ENCODE peak calls at places on chromosome 17, in five cellular contexts. T is A549, A is esophagus squamous epithelium, G is Calu3, B is GM13976. Z is an unnamed sample.

GRCh38 chr17:72725432-72726068 is 366.9 kb downstream of the SLC39A11 start:
- DNase-seq in T (peak), A (no peak), G (peak), B (peak), Z (peak)

GRCh38 chr17:69358688-69359596 is 32.0 kb upstream of the ABCA5 start:
- DNase-seq in T (peak), A (no peak), G (peak), B (no peak), Z (peak)

GRCh38 chr17:7216242-7217112 is 3.2 kb downstream of the DLG4 start:
- DNase-seq in T (no peak), A (no peak), G (no peak), B (no peak), Z (no peak)

GRCh38 chr17:50507871-50508572 is at the start of gene MYCBPAP:
- DNase-seq in T (peak), A (no peak), G (peak), B (peak), Z (peak)

GRCh38 chr17:9199474-9200196 is 178.3 kb downstream of the NTN1 start:
- DNase-seq in T (no peak), A (no peak), G (no peak), B (no peak), Z (peak)

GRCh38 chr17:80804466-80804865 is 187.2 kb upstream of the CHMP6 start:
- DNase-seq in T (no peak), A (no peak), G (no peak), B (no peak), Z (no peak)

GRCh38 chr17:50473901-50474300 is 4.8 kb upstream of the RSAD1 start:
- DNase-seq in T (no peak), A (no peak), G (no peak), B (no peak), Z (no peak)

GRCh38 chr17:44005865-44006580 is 1.6 kb downstream of the NAGS start:
- DNase-seq in T (peak), A (no peak), G (peak), B (peak), Z (peak)

GRCh38 chr17:71933306-71933705 is 187.5 kb upstream of the SOX9 start:
- DNase-seq in T (no peak), A (no peak), G (no peak), B (no peak), Z (no peak)

DNA sequence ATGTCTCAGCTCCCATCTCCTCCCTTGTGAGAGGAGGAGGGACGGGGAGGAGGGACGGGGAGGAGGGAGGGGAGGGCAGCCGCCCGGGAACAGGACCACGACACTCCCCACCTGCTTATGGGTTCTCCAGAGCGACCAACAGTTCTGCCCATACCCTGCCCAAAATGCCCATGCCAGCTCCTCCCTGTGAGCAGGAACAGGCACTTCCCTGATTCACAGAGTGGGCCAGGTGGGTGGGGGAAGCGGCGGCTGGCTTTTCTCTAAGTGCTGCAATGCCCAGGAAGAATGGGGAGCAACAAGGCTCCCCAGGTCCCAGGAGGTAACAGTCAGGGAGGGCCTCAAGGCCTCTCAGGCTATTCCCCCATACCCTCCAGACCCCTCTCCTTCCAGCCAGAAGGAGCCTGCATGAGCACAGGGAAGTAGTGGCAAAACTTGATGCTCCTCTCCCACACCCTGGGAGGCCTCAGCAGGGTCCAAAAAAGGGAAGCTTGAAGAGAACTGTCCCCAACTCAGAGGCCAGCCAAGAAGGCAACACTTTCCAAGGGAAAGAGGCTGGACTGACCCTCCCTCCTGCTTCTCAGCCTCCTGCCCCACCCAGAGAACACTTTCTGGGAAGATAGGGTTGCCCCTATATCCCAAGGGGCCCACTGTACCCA is 53.8 kb downstream of the MYO18A start:
- DNase-seq in T (no peak), A (no peak), G (no peak), B (no peak), Z (no peak)
- TF ChIP-seq CTCF in T (no peak), A (no peak), G (no peak), B (no peak), Z (no peak)

DNA sequence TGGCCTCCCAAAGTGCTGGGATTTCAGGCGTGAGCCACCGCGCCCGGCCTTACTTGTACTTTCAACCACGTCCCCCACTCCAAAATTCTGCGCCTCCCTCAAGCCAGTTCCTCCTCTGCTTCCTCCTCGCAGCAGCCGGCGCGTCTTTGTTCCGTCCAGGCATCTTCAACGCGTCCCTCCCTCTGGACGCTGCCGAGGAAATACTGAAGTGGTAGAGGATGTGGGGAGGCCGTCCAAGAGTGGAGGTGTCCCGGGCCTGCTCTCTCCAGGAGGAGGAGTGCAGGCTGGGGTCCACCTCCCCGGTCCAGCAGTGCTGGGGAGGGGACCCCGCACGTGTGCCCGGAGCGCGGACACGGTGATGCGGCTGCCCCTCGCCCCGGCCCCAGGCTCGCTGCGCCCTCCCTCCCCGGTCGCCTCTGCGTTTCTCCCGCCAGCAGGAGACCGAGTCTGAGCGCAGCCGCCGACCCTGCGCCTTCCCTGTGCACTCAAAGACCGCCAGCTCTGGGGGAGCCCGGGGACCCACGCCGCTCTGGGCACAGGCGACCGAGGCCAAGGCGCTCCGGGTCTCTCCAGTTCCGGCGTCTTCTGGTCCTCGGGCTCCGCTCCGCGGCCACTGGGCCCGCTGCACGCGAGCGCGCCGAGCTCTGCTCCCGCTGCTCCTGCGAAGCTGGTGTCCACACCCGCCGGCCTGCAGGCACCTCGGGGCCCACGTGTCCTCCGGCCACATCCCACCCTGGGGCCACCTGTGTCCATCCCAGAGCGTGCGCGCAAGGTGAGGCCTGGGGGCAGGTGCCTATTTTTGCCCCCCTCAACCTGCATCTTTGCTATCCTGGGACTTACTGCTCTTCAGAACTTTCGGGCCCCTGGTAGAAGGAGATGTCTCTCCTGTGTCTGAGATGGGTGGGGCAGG is 31.7 kb downstream of the OSBPL7 start:
- DNase-seq in T (peak), A (no peak), G (peak), B (peak), Z (peak)
- TF ChIP-seq CTCF in T (peak), A (peak), G (no peak), B (peak), Z (peak)

DNA sequence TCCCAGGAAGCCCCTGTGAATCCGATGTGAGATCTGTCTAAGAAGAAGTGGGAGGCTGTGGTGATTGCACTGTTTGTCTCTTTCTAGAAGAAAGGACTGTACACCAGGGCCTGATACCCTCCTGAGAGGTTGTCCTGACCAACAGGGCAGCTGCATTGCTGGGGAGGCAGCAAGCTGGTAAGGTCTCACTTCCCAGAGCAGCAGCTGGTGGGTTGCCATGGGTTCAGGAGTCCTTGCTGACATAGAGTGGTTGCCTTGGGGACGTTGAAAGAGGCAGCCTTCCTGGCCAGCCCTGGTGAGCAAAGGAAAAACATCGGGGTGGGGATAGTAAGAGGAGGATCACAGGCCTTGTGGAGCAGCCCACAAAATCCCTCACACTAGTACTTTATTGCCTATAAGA is 144.0 kb upstream of the RPL38 start:
- DNase-seq in T (no peak), A (no peak), G (no peak), B (no peak), Z (no peak)
- TF ChIP-seq CTCF in T (no peak), A (no peak), G (no peak), B (no peak), Z (no peak)

DNA sequence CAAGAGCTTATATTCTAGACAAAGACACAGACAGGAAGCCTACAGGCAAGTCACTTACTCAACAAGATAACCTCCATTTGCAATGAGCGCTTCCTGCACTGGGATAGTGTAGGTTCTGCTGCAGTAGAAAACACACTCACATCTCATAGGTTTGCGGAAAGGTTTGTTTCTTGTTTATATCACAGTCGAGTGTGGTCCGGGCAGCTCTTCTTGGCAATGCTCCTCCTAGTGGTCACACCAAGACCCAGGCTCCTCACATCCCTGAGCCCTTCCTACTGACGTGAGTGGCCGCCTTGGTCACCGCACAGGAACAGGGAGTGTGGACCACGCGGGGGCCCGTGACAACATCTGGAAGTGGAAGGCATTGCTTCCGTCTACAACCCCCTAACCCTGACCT is 48.0 kb upstream of the RBFOX3 start:
- DNase-seq in T (peak), A (no peak), G (peak), B (no peak), Z (peak)
- TF ChIP-seq CTCF in T (peak), A (no peak), G (peak), B (no peak), Z (peak)

DNA sequence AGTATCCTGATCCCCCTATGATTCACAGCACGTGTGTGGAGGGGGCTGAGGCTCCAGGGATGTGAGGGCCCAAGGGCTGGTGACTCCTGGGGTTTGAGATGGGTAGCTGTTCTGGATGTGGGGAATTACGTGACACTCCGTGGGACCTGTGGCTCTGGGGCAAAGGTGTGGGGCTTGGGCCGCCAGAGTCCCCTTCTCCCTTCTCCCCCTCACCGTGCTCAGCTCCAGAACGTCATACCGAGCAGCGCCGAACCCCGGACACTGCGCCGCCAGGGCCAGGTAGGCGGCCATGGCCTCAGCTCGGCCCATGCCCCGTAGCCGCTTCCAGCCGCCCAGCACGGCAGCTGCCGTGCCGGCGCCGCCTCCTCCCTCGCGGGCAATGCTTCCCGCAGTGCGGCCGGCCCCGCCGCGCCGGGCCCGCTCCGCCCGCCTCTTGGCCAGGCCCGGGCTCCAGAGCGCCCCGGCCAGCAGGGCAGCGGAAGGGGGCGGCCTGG is 7.0 kb downstream of the PLEKHH3 start:
- DNase-seq in T (no peak), A (no peak), G (no peak), B (no peak), Z (no peak)
- TF ChIP-seq CTCF in T (no peak), A (no peak), G (no peak), B (no peak), Z (no peak)

GRCh38 chr17:28661635-28662526 is at the start of the genes SDF2 and SUPT6H:
- DNase-seq in T (peak), A (peak), G (peak), B (peak), Z (peak)
- TF ChIP-seq CTCF in T (no peak), A (no peak), G (no peak), B (no peak), Z (no peak)

GRCh38 chr17:33109331-33110072 is 117.9 kb downstream of the SPACA3 start:
- DNase-seq in T (no peak), A (no peak), G (no peak), B (no peak), Z (no peak)

GRCh38 chr17:33106525-33107162 is 115.0 kb downstream of the SPACA3 start:
- DNase-seq in T (no peak), A (no peak), G (no peak), B (no peak), Z (no peak)
- TF ChIP-seq CTCF in T (no peak), A (no peak), G (no peak), B (no peak), Z (no peak)

GRCh38 chr17:75361344-75361743 is 44.1 kb downstream of the GRB2 start:
- DNase-seq in T (no peak), A (no peak), G (no peak), B (no peak), Z (no peak)

GRCh38 chr17:75361996-75362395 is 43.5 kb downstream of the GRB2 start:
- DNase-seq in T (no peak), A (no peak), G (no peak), B (no peak), Z (no peak)

GRCh38 chr17:75352079-75352569 is 53.4 kb downstream of the GRB2 start:
- DNase-seq in T (peak), A (no peak), G (peak), B (no peak), Z (no peak)

GRCh38 chr17:75353176-75353575 is 52.3 kb downstream of the GRB2 start:
- DNase-seq in T (no peak), A (no peak), G (no peak), B (no peak), Z (no peak)

GRCh38 chr17:75356260-75356937 is 49.1 kb downstream of the GRB2 start:
- DNase-seq in T (no peak), A (no peak), G (no peak), B (no peak), Z (no peak)
- TF ChIP-seq CTCF in T (no peak), A (no peak), G (no peak), B (no peak), Z (no peak)

Z was measured in activated CD8-positive, alpha-beta T cell treated with anti-CD3 and anti-CD28 coated beads for 36 hours.